ENCODE peak calls at places on chromosome 22, in nine cellular contexts. One of them, this sample, is unnamed.

GRCh38 chr22:44181033-44181911 is 547 bp downstream of the PARVG start:
- DNase-seq in HCT116: no peak
- DNase-seq in pancreas: no peak
- DNase-seq in neural progenitor cell: no peak
- DNase-seq in IMR-90: no peak
- DNase-seq in ovary: no peak
- DNase-seq in Peyer's patch: peak; percentile 80
- DNase-seq in right atrium auricular region: no peak
- DNase-seq in lower lobe of right lung: peak; percentile 79
- DNase-seq in this sample: no peak

GRCh38 chr22:24165673-24166072 is 15.6 kb upstream of the SUSD2 start:
- DNase-seq in lower lobe of right lung: no peak
- DNase-seq in HCT116: no peak
- DNase-seq in right atrium auricular region: no peak
- DNase-seq in IMR-90: peak; percentile 53
- DNase-seq in neural progenitor cell: no peak
- DNase-seq in pancreas: no peak
- DNase-seq in Peyer's patch: no peak
- DNase-seq in ovary: no peak
- DNase-seq in this sample: no peak

GRCh38 chr22:30822216-30823014 is 127.7 kb downstream of the OSBP2 start:
- DNase-seq in lower lobe of right lung: no peak
- DNase-seq in IMR-90: no peak
- DNase-seq in neural progenitor cell: peak; percentile 51
- DNase-seq in ovary: no peak
- DNase-seq in right atrium auricular region: no peak
- DNase-seq in Peyer's patch: peak; percentile 38
- DNase-seq in pancreas: no peak
- DNase-seq in HCT116: no peak
- DNase-seq in this sample: peak; percentile 24

GRCh38 chr22:43126506-43127165 is 16.1 kb downstream of the BIK start:
- DNase-seq in ovary: no peak
- DNase-seq in HCT116: peak; percentile 82
- DNase-seq in IMR-90: peak; percentile 85
- DNase-seq in Peyer's patch: peak; percentile 65
- DNase-seq in right atrium auricular region: no peak
- DNase-seq in neural progenitor cell: no peak
- DNase-seq in pancreas: no peak
- DNase-seq in lower lobe of right lung: no peak
- DNase-seq in this sample: no peak

GRCh38 chr22:28911279-28911640 is 27.9 kb downstream of the ZNRF3 start:
- DNase-seq in right atrium auricular region: no peak
- DNase-seq in neural progenitor cell: no peak
- DNase-seq in lower lobe of right lung: no peak
- DNase-seq in Peyer's patch: no peak
- DNase-seq in IMR-90: no peak
- DNase-seq in HCT116: no peak
- DNase-seq in ovary: no peak
- DNase-seq in pancreas: no peak
- DNase-seq in this sample: no peak

GRCh38 chr22:33402325-33402724 is 344.1 kb upstream of the SYN3 start:
- DNase-seq in pancreas: no peak
- DNase-seq in ovary: no peak
- DNase-seq in neural progenitor cell: no peak
- DNase-seq in IMR-90: no peak
- DNase-seq in right atrium auricular region: no peak
- DNase-seq in HCT116: no peak
- DNase-seq in Peyer's patch: no peak
- DNase-seq in lower lobe of right lung: no peak
- DNase-seq in this sample: no peak

GRCh38 chr22:33873666-33874065 is 46.6 kb downstream of the LARGE1 start:
- DNase-seq in neural progenitor cell: no peak
- DNase-seq in pancreas: no peak
- DNase-seq in ovary: no peak
- DNase-seq in Peyer's patch: no peak
- DNase-seq in lower lobe of right lung: no peak
- DNase-seq in right atrium auricular region: no peak
- DNase-seq in HCT116: no peak
- DNase-seq in IMR-90: no peak
- DNase-seq in this sample: no peak

GRCh38 chr22:36977401-36977861 is 41.8 kb downstream of the TST start:
- DNase-seq in pancreas: peak; percentile 59
- DNase-seq in right atrium auricular region: no peak
- DNase-seq in IMR-90: peak; percentile 9
- DNase-seq in HCT116: no peak
- DNase-seq in ovary: peak; percentile 50
- DNase-seq in lower lobe of right lung: peak; percentile 81
- DNase-seq in neural progenitor cell: peak; percentile 84
- DNase-seq in Peyer's patch: peak; percentile 93
- DNase-seq in this sample: no peak

GRCh38 chr22:49673048-49673447 is 154.6 kb downstream of the BRD1 start:
- DNase-seq in ovary: no peak
- DNase-seq in pancreas: no peak
- DNase-seq in IMR-90: no peak
- DNase-seq in neural progenitor cell: no peak
- DNase-seq in Peyer's patch: peak; percentile 32
- DNase-seq in HCT116: no peak
- DNase-seq in lower lobe of right lung: peak; percentile 6
- DNase-seq in right atrium auricular region: no peak
- DNase-seq in this sample: peak; percentile 65

GRCh38 chr22:28882545-28882877 is 861 bp upstream of the ZNRF3 start:
- DNase-seq in Peyer's patch: no peak
- DNase-seq in lower lobe of right lung: no peak
- DNase-seq in neural progenitor cell: no peak
- DNase-seq in ovary: no peak
- DNase-seq in HCT116: peak; percentile 8
- DNase-seq in pancreas: no peak
- DNase-seq in right atrium auricular region: peak; percentile 63
- DNase-seq in IMR-90: no peak
- DNase-seq in this sample: no peak

GRCh38 chr22:44531487-44531886 is 33.5 kb upstream of the RTL6 start:
- DNase-seq in right atrium auricular region: no peak
- DNase-seq in lower lobe of right lung: no peak
- DNase-seq in pancreas: no peak
- DNase-seq in IMR-90: no peak
- DNase-seq in Peyer's patch: no peak
- DNase-seq in ovary: no peak
- DNase-seq in neural progenitor cell: no peak
- DNase-seq in HCT116: no peak
- DNase-seq in this sample: peak; percentile 24

GRCh38 chr22:32200752-32201151 is 4.1 kb downstream of the RFPL2 start:
- DNase-seq in lower lobe of right lung: no peak
- DNase-seq in pancreas: no peak
- DNase-seq in neural progenitor cell: no peak
- DNase-seq in HCT116: no peak
- DNase-seq in right atrium auricular region: no peak
- DNase-seq in Peyer's patch: no peak
- DNase-seq in ovary: no peak
- DNase-seq in IMR-90: no peak
- DNase-seq in this sample: no peak

GRCh38 chr22:37303821-37304274 is 21.5 kb downstream of the CYTH4 start:
- DNase-seq in pancreas: no peak
- DNase-seq in right atrium auricular region: peak; percentile 64
- DNase-seq in HCT116: peak; percentile 42
- DNase-seq in Peyer's patch: no peak
- DNase-seq in ovary: no peak
- DNase-seq in lower lobe of right lung: peak; percentile 66
- DNase-seq in IMR-90: peak; percentile 95
- DNase-seq in neural progenitor cell: no peak
- DNase-seq in this sample: no peak

GRCh38 chr22:43237280-43237679 is 50.3 kb upstream of the TTLL12 start:
- DNase-seq in lower lobe of right lung: no peak
- DNase-seq in Peyer's patch: no peak
- DNase-seq in IMR-90: no peak
- DNase-seq in right atrium auricular region: no peak
- DNase-seq in ovary: peak; percentile 55
- DNase-seq in HCT116: no peak
- DNase-seq in neural progenitor cell: no peak
- DNase-seq in pancreas: peak; percentile 32
- DNase-seq in this sample: no peak

GRCh38 chr22:50519151-50519550 is 6.2 kb downstream of the SCO2 start:
- DNase-seq in neural progenitor cell: no peak
- DNase-seq in pancreas: no peak
- DNase-seq in ovary: no peak
- DNase-seq in Peyer's patch: no peak
- DNase-seq in right atrium auricular region: no peak
- DNase-seq in HCT116: no peak
- DNase-seq in lower lobe of right lung: no peak
- DNase-seq in IMR-90: no peak
- DNase-seq in this sample: peak; percentile 73

GRCh38 chr22:16932577-16932976 is 75.4 kb downstream of the GAB4 start:
- DNase-seq in Peyer's patch: no peak
- DNase-seq in ovary: no peak
- DNase-seq in pancreas: no peak
- DNase-seq in HCT116: no peak
- DNase-seq in lower lobe of right lung: no peak
- DNase-seq in right atrium auricular region: no peak
- DNase-seq in IMR-90: no peak
- DNase-seq in neural progenitor cell: no peak
- DNase-seq in this sample: no peak

GRCh38 chr22:28112548-28113043 is 193.5 kb upstream of the PITPNB start:
- DNase-seq in neural progenitor cell: peak; percentile 84
- DNase-seq in IMR-90: peak; percentile 43
- DNase-seq in HCT116: peak; percentile 48
- DNase-seq in lower lobe of right lung: peak; percentile 52
- DNase-seq in right atrium auricular region: peak; percentile 65
- DNase-seq in pancreas: peak; percentile 45
- DNase-seq in ovary: no peak
- DNase-seq in Peyer's patch: no peak
- DNase-seq in this sample: no peak

GRCh38 chr22:48310740-48311139 is 1516.9 kb downstream of the BRD1 start:
- DNase-seq in ovary: no peak
- DNase-seq in right atrium auricular region: peak; percentile 34
- DNase-seq in pancreas: no peak
- DNase-seq in lower lobe of right lung: no peak
- DNase-seq in HCT116: no peak
- DNase-seq in IMR-90: no peak
- DNase-seq in Peyer's patch: no peak
- DNase-seq in neural progenitor cell: no peak
- DNase-seq in this sample: peak; percentile 54

GRCh38 chr22:23926561-23926960 is 32.4 kb downstream of the MIF start:
- DNase-seq in IMR-90: no peak
- DNase-seq in Peyer's patch: no peak
- DNase-seq in lower lobe of right lung: no peak
- DNase-seq in neural progenitor cell: no peak
- DNase-seq in right atrium auricular region: no peak
- DNase-seq in ovary: peak; percentile 12
- DNase-seq in HCT116: no peak
- DNase-seq in pancreas: no peak
- DNase-seq in this sample: no peak

GRCh38 chr22:21940521-21940920 is 12.1 kb downstream of the PPM1F start:
- DNase-seq in IMR-90: no peak
- DNase-seq in neural progenitor cell: no peak
- DNase-seq in pancreas: no peak
- DNase-seq in lower lobe of right lung: no peak
- DNase-seq in right atrium auricular region: no peak
- DNase-seq in Peyer's patch: no peak
- DNase-seq in ovary: no peak
- DNase-seq in HCT116: no peak
- DNase-seq in this sample: no peak

GRCh38 chr22:21942939-21943338 is 9.7 kb downstream of the PPM1F start:
- DNase-seq in HCT116: no peak
- DNase-seq in pancreas: no peak
- DNase-seq in IMR-90: no peak
- DNase-seq in right atrium auricular region: no peak
- DNase-seq in neural progenitor cell: no peak
- DNase-seq in Peyer's patch: no peak
- DNase-seq in lower lobe of right lung: no peak
- DNase-seq in ovary: no peak
- DNase-seq in this sample: no peak

GRCh38 chr22:21941921-21942320 is 10.7 kb downstream of the PPM1F start:
- DNase-seq in neural progenitor cell: no peak
- DNase-seq in lower lobe of right lung: no peak
- DNase-seq in right atrium auricular region: no peak
- DNase-seq in IMR-90: no peak
- DNase-seq in Peyer's patch: no peak
- DNase-seq in ovary: no peak
- DNase-seq in HCT116: no peak
- DNase-seq in pancreas: no peak
- DNase-seq in this sample: no peak

GRCh38 chr22:21943571-21944448 is 8.8 kb downstream of the PPM1F start:
- DNase-seq in right atrium auricular region: no peak
- DNase-seq in HCT116: no peak
- DNase-seq in IMR-90: no peak
- DNase-seq in Peyer's patch: no peak
- DNase-seq in neural progenitor cell: no peak
- DNase-seq in ovary: peak; percentile 21
- DNase-seq in lower lobe of right lung: no peak
- DNase-seq in pancreas: no peak
- DNase-seq in this sample: no peak

GRCh38 chr22:21942407-21942895 is 10.2 kb downstream of the PPM1F start:
- DNase-seq in lower lobe of right lung: peak; percentile 80
- DNase-seq in Peyer's patch: peak; percentile 65
- DNase-seq in HCT116: peak; percentile 44
- DNase-seq in right atrium auricular region: peak; percentile 94
- DNase-seq in neural progenitor cell: no peak
- DNase-seq in IMR-90: peak; percentile 88
- DNase-seq in pancreas: peak; percentile 39
- DNase-seq in ovary: no peak
- DNase-seq in this sample: peak; percentile 86
- H3K4me3 ChIP-seq in lower lobe of right lung: no peak overlapping the region
- H3K4me3 ChIP-seq in Peyer's patch: no peak overlapping the region
- H3K4me3 ChIP-seq in HCT116: peak overlapping the region; percentile 34
- H3K4me3 ChIP-seq in right atrium auricular region: no peak overlapping the region
- H3K4me3 ChIP-seq in neural progenitor cell: no peak overlapping the region
- H3K4me3 ChIP-seq in IMR-90: no peak overlapping the region
- H3K4me3 ChIP-seq in pancreas: no peak overlapping the region
- H3K4me3 ChIP-seq in ovary: no peak overlapping the region
- H3K4me3 ChIP-seq in this sample: peak overlapping the region; percentile 31

GRCh38 chr22:38570841-38571364 is 920 bp upstream of the DMC1 start:
- DNase-seq in ovary: no peak
- DNase-seq in Peyer's patch: peak; percentile 57
- DNase-seq in HCT116: peak; percentile 7
- DNase-seq in neural progenitor cell: peak; percentile 70
- DNase-seq in right atrium auricular region: no peak
- DNase-seq in pancreas: peak; percentile 23
- DNase-seq in IMR-90: peak; percentile 17
- DNase-seq in lower lobe of right lung: peak; percentile 51
- DNase-seq in this sample: peak; percentile 81
- TF ChIP-seq CTCF in ovary: no peak
- TF ChIP-seq CTCF in Peyer's patch: no peak
- TF ChIP-seq CTCF in HCT116: no peak
- TF ChIP-seq CTCF in neural progenitor cell: peak; percentile 29
- TF ChIP-seq CTCF in right atrium auricular region: peak; percentile 22
- TF ChIP-seq CTCF in pancreas: no peak
- TF ChIP-seq CTCF in IMR-90: no peak
- TF ChIP-seq CTCF in lower lobe of right lung: no peak
- TF ChIP-seq CTCF in this sample: no peak

GRCh38 chr22:46070215-46070721 is 80.1 kb upstream of the PPARA start:
- DNase-seq in pancreas: peak; percentile 90
- DNase-seq in right atrium auricular region: peak; percentile 87
- DNase-seq in Peyer's patch: peak; percentile 82
- DNase-seq in lower lobe of right lung: peak; percentile 84
- DNase-seq in HCT116: no peak
- DNase-seq in IMR-90: peak; percentile 42
- DNase-seq in ovary: no peak
- DNase-seq in neural progenitor cell: peak; percentile 53
- DNase-seq in this sample: no peak
- H3K27ac ChIP-seq in pancreas: peak overlapping the region; percentile 100
- H3K27ac ChIP-seq in right atrium auricular region: peak overlapping the region; percentile 100
- H3K27ac ChIP-seq in Peyer's patch: peak overlapping the region; percentile 100
- H3K27ac ChIP-seq in lower lobe of right lung: peak overlapping the region; percentile 97
- H3K27ac ChIP-seq in HCT116: peak overlapping the region; percentile 100
- H3K27ac ChIP-seq in IMR-90: peak overlapping the region; percentile 99
- H3K27ac ChIP-seq in ovary: peak overlapping the region; percentile 99
- H3K27ac ChIP-seq in neural progenitor cell: no peak overlapping the region
- H3K27ac ChIP-seq in this sample: peak overlapping the region; percentile 96

GRCh38 chr22:39148727-39149535 is 3.5 kb downstream of the CBX7 start:
- DNase-seq in neural progenitor cell: peak; percentile 56
- DNase-seq in lower lobe of right lung: no peak
- DNase-seq in ovary: peak; percentile 85
- DNase-seq in Peyer's patch: peak; percentile 76
- DNase-seq in right atrium auricular region: no peak
- DNase-seq in HCT116: no peak
- DNase-seq in IMR-90: no peak
- DNase-seq in pancreas: no peak
- DNase-seq in this sample: no peak
- H3K4me3 ChIP-seq in neural progenitor cell: no peak overlapping the region
- H3K4me3 ChIP-seq in lower lobe of right lung: no peak overlapping the region
- H3K4me3 ChIP-seq in ovary: peak overlapping the region; percentile 6
- H3K4me3 ChIP-seq in Peyer's patch: no peak overlapping the region
- H3K4me3 ChIP-seq in right atrium auricular region: no peak overlapping the region
- H3K4me3 ChIP-seq in HCT116: no peak overlapping the region
- H3K4me3 ChIP-seq in IMR-90: no peak overlapping the region
- H3K4me3 ChIP-seq in pancreas: no peak overlapping the region
- H3K4me3 ChIP-seq in this sample: peak overlapping the region; percentile 98